ENCODE peak calls at places on chromosomes 6 and 20, in ten cellular contexts. P is WERI-Rb-1, N is hypothalamus, G is cardiac fibroblast, Z is NCI-H460, W is brain microvascular endothelial cell, U is lung microvascular endothelial cell, T is mucosa of gallbladder, F is H54, Y is D341Med. I is an unnamed sample.

GRCh38 chr20:57335392-57335791 is 5.8 kb downstream of the SPO11 start:
- DNase-seq in P (no peak), W (no peak), G (no peak), Z (no peak), T (no peak), N (no peak), U (no peak), F (no peak), Y (no peak), I (peak; percentile 16)

GRCh38 chr6:102799051-102799450 is 1405.5 kb downstream of the GRIK2 start:
- DNase-seq in Y (no peak), T (no peak), U (no peak), Z (no peak), G (no peak), P (no peak), W (no peak), F (no peak), N (no peak), I (no peak)

GRCh38 chr20:32585011-32585518 is at the start of gene NOL4L:
- DNase-seq in G (peak; percentile 37), U (peak; percentile 7), P (peak; percentile 57), N (peak; percentile 22), W (no peak), Y (peak; percentile 79), Z (no peak), T (peak; percentile 22), F (peak; percentile 47), I (peak; percentile 47)

GRCh38 chr6:143569035-143569434 is 57.5 kb upstream of the FUCA2 start:
- DNase-seq in P (no peak), Y (no peak), T (no peak), N (no peak), Z (no peak), G (peak; percentile 26), U (no peak), W (peak; percentile 45), F (no peak), I (no peak)

GRCh38 chr20:48723308-48724264 is 104.2 kb downstream of the PREX1 start:
- DNase-seq in F (no peak), Y (no peak), W (peak; percentile 55), P (no peak), G (peak; percentile 40), N (peak; percentile 48), T (peak; percentile 32), Z (no peak), U (peak; percentile 83), I (no peak)

GRCh38 chr6:110357696-110358535 is at the start of gene METTL24:
- DNase-seq in F (no peak), P (peak; percentile 56), Z (no peak), U (no peak), G (no peak), Y (peak; percentile 77), N (no peak), T (no peak), W (no peak), I (peak; percentile 71)

GRCh38 chr20:57107208-57107607 is 159.2 kb downstream of the BMP7 start:
- DNase-seq in P (no peak), W (no peak), T (no peak), F (no peak), Z (no peak), G (no peak), N (no peak), U (no peak), Y (no peak), I (no peak)

GRCh38 chr6:89198235-89198634 is 18.9 kb downstream of the GABRR1 start:
- DNase-seq in F (no peak), Y (no peak), U (no peak), G (no peak), P (no peak), Z (no peak), T (no peak), W (no peak), N (no peak), I (no peak)

GRCh38 chr20:34615477-34615876 is 57.0 kb downstream of the MAP1LC3A start:
- DNase-seq in Z (no peak), Y (no peak), F (no peak), P (no peak), N (no peak), T (no peak), U (peak; percentile 14), W (peak; percentile 34), G (no peak), I (no peak)

GRCh38 chr20:50810842-50811241 is 16.0 kb downstream of the BCAS4 start:
- DNase-seq in Z (no peak), F (no peak), G (no peak), N (no peak), U (no peak), W (no peak), T (no peak), Y (no peak), P (no peak), I (no peak)

GRCh38 chr6:11263185-11263817 is 30.8 kb upstream of the NEDD9 start:
- DNase-seq in N (no peak), Z (peak; percentile 26), U (peak; percentile 94), P (no peak), T (peak; percentile 66), Y (no peak), G (peak; percentile 89), F (peak; percentile 49), W (peak; percentile 85), I (peak; percentile 47)

GRCh38 chr6:74606488-74607135 is 599.2 kb downstream of the COL12A1 start:
- DNase-seq in N (no peak), Y (no peak), U (peak; percentile 77), G (peak; percentile 94), T (no peak), F (peak; percentile 4), P (no peak), W (peak; percentile 93), Z (peak; percentile 36), I (no peak)

GRCh38 chr6:43873806-43874714 is 104.0 kb downstream of the VEGFA start:
- DNase-seq in N (no peak), Z (no peak), F (no peak), G (no peak), P (no peak), Y (no peak), T (peak; percentile 60), W (no peak), U (no peak), I (no peak)

GRCh38 chr6:17477356-17477755 is 84.0 kb downstream of the CAP2 start:
- DNase-seq in W (no peak), Z (no peak), N (no peak), P (no peak), F (no peak), G (no peak), U (no peak), Y (no peak), T (no peak), I (no peak)

GRCh38 chr6:98775205-98775604 is 59.2 kb upstream of the POU3F2 start:
- DNase-seq in Y (no peak), G (no peak), U (no peak), P (no peak), N (no peak), W (no peak), Z (no peak), T (no peak), F (no peak), I (no peak)

GRCh38 chr6:148747493-148748160 is 797 bp downstream of the UST start:
- DNase-seq in P (peak; percentile 35), Z (no peak), G (peak; percentile 38), F (no peak), N (no peak), U (peak; percentile 7), Y (peak; percentile 63), T (peak; percentile 64), W (peak; percentile 26), I (peak; percentile 47)

GRCh38 chr20:7980332-7981046 is 39.1 kb downstream of the TMX4 start:
- DNase-seq in Z (peak; percentile 34), F (no peak), T (no peak), N (no peak), G (peak; percentile 72), P (peak; percentile 30), W (peak; percentile 47), Y (peak; percentile 58), U (peak; percentile 60), I (peak; percentile 73)

GRCh38 chr6:81766482-81767069 is 14.1 kb upstream of the TENT5A start:
- DNase-seq in F (no peak), W (peak; percentile 87), T (peak; percentile 62), Z (no peak), P (no peak), U (peak; percentile 81), G (peak; percentile 93), N (no peak), Y (no peak), I (peak; percentile 15)

GRCh38 chr6:62236784-62237183 is 49.2 kb downstream of the KHDRBS2 start:
- DNase-seq in N (no peak), U (no peak), Z (no peak), G (no peak), T (no peak), P (no peak), W (no peak), F (no peak), Y (no peak), I (no peak)

GRCh38 chr20:34637245-34638185 is 39.4 kb downstream of the PIGU start:
- DNase-seq in P (no peak), Z (no peak), F (no peak), N (peak; percentile 38), U (peak; percentile 30), Y (no peak), W (peak; percentile 61), T (peak; percentile 30), G (peak; percentile 83), I (no peak)

GRCh38 chr6:115891111-115891669 is 169.5 kb downstream of the FRK start:
- DNase-seq in Y (no peak), T (no peak), Z (no peak), N (no peak), P (no peak), G (no peak), F (peak; percentile 6), U (no peak), W (peak; percentile 83), I (no peak)

GRCh38 chr6:56938634-56939294 is 16.1 kb upstream of the BEND6 start:
- DNase-seq in G (peak; percentile 96), P (no peak), T (no peak), Y (no peak), F (peak; percentile 70), Z (peak; percentile 30), W (peak; percentile 95), N (no peak), U (peak; percentile 88), I (no peak)

GRCh38 chr6:90277301-90278011 is 19.2 kb downstream of the BACH2 start:
- DNase-seq in F (no peak), U (no peak), P (no peak), N (no peak), Z (no peak), G (no peak), T (no peak), Y (no peak), W (no peak), I (no peak)

GRCh38 chr6:16850332-16851022 is 89.2 kb upstream of the ATXN1 start:
- DNase-seq in G (no peak), N (no peak), Z (no peak), T (no peak), Y (no peak), P (no peak), U (no peak), W (no peak), F (no peak), I (peak; percentile 6)

GRCh38 chr20:23217023-23217422 is 130.9 kb upstream of the CD93 start:
- DNase-seq in N (no peak), U (no peak), F (no peak), P (no peak), Z (no peak), T (no peak), G (no peak), W (no peak), Y (no peak), I (no peak)

GRCh38 chr6:82841309-82841708 is 224.3 kb downstream of the UBE3D start:
- DNase-seq in N (no peak), F (no peak), T (no peak), W (no peak), G (no peak), Z (no peak), Y (no peak), U (no peak), P (no peak), I (no peak)

GRCh38 chr6:47144306-47144705 is 102.2 kb upstream of the ADGRF1 start:
- DNase-seq in P (no peak), G (peak; percentile 96), Y (no peak), F (no peak), W (no peak), Z (no peak), N (no peak), T (no peak), U (no peak), I (no peak)

GRCh38 chr6:6008114-6008647 is 1.5 kb upstream of the NRN1 start:
- DNase-seq in F (no peak), G (no peak), P (no peak), Z (no peak), U (no peak), T (no peak), Y (no peak), W (no peak), N (no peak), I (no peak)

I was measured in NCI-H82.